ENCODE peak calls at places on chromosome 16, in seven cellular contexts. A is H7, N is bronchial epithelial cell, J is cerebellar nuclear complex, T is SHP77, R is SW480, B is fibroblast of lung. E is an unnamed sample.

GRCh38 chr16:1097800-1098199 is 1.8 kb upstream of the C1QTNF8 start:
- DNase-seq in A (peak), N (no peak), J (no peak), T (no peak), R (no peak), B (no peak), E (no peak)

GRCh38 chr16:56911771-56912541 is 20.0 kb upstream of the HERPUD1 start:
- DNase-seq in A (peak), N (no peak), J (no peak), T (no peak), R (peak), B (peak), E (no peak)

GRCh38 chr16:15820837-15821236 is 36.0 kb downstream of the MYH11 start:
- DNase-seq in A (no peak), N (no peak), J (no peak), T (no peak), R (no peak), B (no peak), E (no peak)

GRCh38 chr16:17364319-17365210 is 106.2 kb downstream of the XYLT1 start:
- DNase-seq in A (no peak), N (peak), J (no peak), T (no peak), R (no peak), B (peak), E (peak)

GRCh38 chr16:19748389-19749110 is 30.5 kb downstream of the IQCK start:
- DNase-seq in A (no peak), N (peak), J (no peak), T (no peak), R (no peak), B (no peak), E (no peak)

GRCh38 chr16:56776562-56776961 is 46.6 kb downstream of the NUP93 start:
- DNase-seq in A (no peak), N (peak), J (no peak), T (no peak), R (no peak), B (peak), E (no peak)

GRCh38 chr16:89921699-89922476 is 1.3 kb upstream of the TUBB3 start:
- DNase-seq in A (peak), N (peak), J (no peak), T (peak), R (peak), B (peak), E (peak)

GRCh38 chr16:71441348-71441781 is 489 bp downstream of the TLE7 start:
- DNase-seq in A (peak), N (no peak), J (no peak), T (no peak), R (no peak), B (no peak), E (no peak)

GRCh38 chr16:49592507-49593422 is 219.2 kb downstream of the C16orf78 start:
- DNase-seq in A (peak), N (no peak), J (no peak), T (peak), R (peak), B (peak), E (peak)

GRCh38 chr16:74199066-74199841 is 97.4 kb upstream of the PSMD7 start:
- DNase-seq in A (no peak), N (no peak), J (no peak), T (no peak), R (no peak), B (no peak), E (no peak)

GRCh38 chr16:78278047-78278446 is 178.6 kb downstream of the WWOX start:
- DNase-seq in A (no peak), N (no peak), J (no peak), T (no peak), R (no peak), B (no peak), E (no peak)

GRCh38 chr16:6967796-6968195 is 364.8 kb upstream of the RBFOX1 start:
- DNase-seq in A (no peak), N (no peak), J (no peak), T (no peak), R (no peak), B (no peak), E (no peak)

GRCh38 chr16:55031481-55031880 is 100.8 kb downstream of the IRX5 start:
- DNase-seq in A (no peak), N (no peak), J (no peak), T (no peak), R (no peak), B (no peak), E (no peak)

GRCh38 chr16:29774730-29775129 is 3.3 kb upstream of the ZG16 start:
- DNase-seq in A (no peak), N (no peak), J (no peak), T (no peak), R (no peak), B (no peak), E (no peak)

GRCh38 chr16:28097500-28097899 is 34.0 kb upstream of the GSG1L start:
- DNase-seq in A (peak), N (no peak), J (no peak), T (no peak), R (no peak), B (no peak), E (no peak)

GRCh38 chr16:72561-73537 is at the start of gene RHBDF1:
- DNase-seq in A (peak), N (no peak), J (no peak), T (no peak), R (no peak), B (no peak), E (peak)

GRCh38 chr16:65426484-65426883 is 304.6 kb upstream of the CDH11 start:
- DNase-seq in A (no peak), N (no peak), J (no peak), T (no peak), R (no peak), B (peak), E (no peak)

GRCh38 chr16:29943846-29944669 is 17.8 kb upstream of the TMEM219 start:
- DNase-seq in A (peak), N (peak), J (no peak), T (peak), R (peak), B (peak), E (peak)

GRCh38 chr16:76897816-76898215 is 293.2 kb upstream of the MON1B start:
- DNase-seq in A (no peak), N (peak), J (no peak), T (no peak), R (no peak), B (no peak), E (no peak)

GRCh38 chr16:81779540-81780320 is 639 bp downstream of the PLCG2 start:
- DNase-seq in A (peak), N (no peak), J (no peak), T (no peak), R (peak), B (peak), E (peak)

GRCh38 chr16:5205394-5206040 is 107.9 kb upstream of the EEF2KMT start:
- DNase-seq in A (no peak), N (no peak), J (no peak), T (no peak), R (no peak), B (no peak), E (no peak)

GRCh38 chr16:59013930-59014329 is 279.8 kb upstream of the GOT2 start:
- DNase-seq in A (no peak), N (no peak), J (no peak), T (no peak), R (no peak), B (no peak), E (no peak)

GRCh38 chr16:29023279-29024278 is 38.7 kb downstream of the LAT start:
- DNase-seq in A (no peak), N (peak), J (no peak), T (no peak), R (no peak), B (peak), E (peak)

GRCh38 chr16:88691924-88692560 is 5.7 kb upstream of the SNAI3 start:
- DNase-seq in A (no peak), N (no peak), J (no peak), T (no peak), R (no peak), B (no peak), E (no peak)

GRCh38 chr16:87317766-87318121 is 552 bp upstream of the C16orf95 start:
- DNase-seq in A (peak), N (peak), J (no peak), T (peak), R (peak), B (peak), E (peak)

GRCh38 chr16:73033271-73033998 is 14.5 kb downstream of the ZFHX3 start:
- DNase-seq in A (peak), N (no peak), J (no peak), T (no peak), R (no peak), B (no peak), E (no peak)

GRCh38 chr16:11686713-11687112 is 18.5 kb downstream of the SNN start:
- DNase-seq in A (no peak), N (no peak), J (no peak), T (no peak), R (no peak), B (no peak), E (no peak)

GRCh38 chr16:50305441-50306061 is 39.2 kb downstream of the ADCY7 start:
- DNase-seq in A (peak), N (no peak), J (no peak), T (no peak), R (no peak), B (no peak), E (no peak)

GRCh38 chr16:50261707-50262235 is 4.6 kb upstream of the ADCY7 start:
- DNase-seq in A (no peak), N (no peak), J (no peak), T (peak), R (no peak), B (no peak), E (no peak)

GRCh38 chr16:23803591-23804123 is 32.1 kb upstream of the PRKCB start:
- DNase-seq in A (peak), N (peak), J (no peak), T (peak), R (peak), B (peak), E (peak)

GRCh38 chr16:27429981-27430441 is 28.0 kb downstream of the IL21R start:
- DNase-seq in A (no peak), N (no peak), J (no peak), T (no peak), R (no peak), B (no peak), E (no peak)

E was measured in Daoy.